ENCODE peak calls at places on chromosomes 1 and 21, in six cellular contexts. M is IMR-90, K is neuronal stem cell, U is H1, O is mesenchymal stem cell, D is mesendoderm. Z is an unnamed sample.

GRCh38 chr1:11337536-11338350 is 64.7 kb downstream of the UBIAD1 start:
- DNase-seq in D (peak; percentile 61), U (peak; percentile 89), K (peak; percentile 58), O (no peak), M (no peak), Z (peak; percentile 80)

GRCh38 chr1:95321516-95321915 is 87.5 kb downstream of the RWDD3 start:
- DNase-seq in K (no peak), U (no peak), M (no peak), O (no peak), D (no peak), Z (no peak)

GRCh38 chr1:115463347-115463746 is 125.3 kb upstream of the NGF start:
- DNase-seq in K (no peak), M (no peak), D (peak; percentile 21), O (no peak), U (peak; percentile 20), Z (peak; percentile 21)

GRCh38 chr1:55813619-55814018 is 598.5 kb upstream of the USP24 start:
- DNase-seq in U (no peak), K (no peak), M (peak; percentile 82), O (peak; percentile 79), D (no peak), Z (no peak)

GRCh38 chr1:226349801-226350503 is 41.0 kb upstream of the LIN9 start:
- DNase-seq in D (no peak), M (no peak), K (no peak), U (no peak), O (no peak), Z (no peak)

GRCh38 chr1:59985901-59986735 is 59.5 kb upstream of the CYP2J2 start:
- DNase-seq in D (peak; percentile 40), O (no peak), K (no peak), M (no peak), U (no peak), Z (no peak)

GRCh38 chr1:3075666-3076387 is 6.8 kb downstream of the PRDM16 start:
- DNase-seq in U (no peak), D (no peak), O (no peak), M (no peak), K (no peak), Z (no peak)

GRCh38 chr1:191671236-191671635 is 487.0 kb upstream of the RGS18 start:
- DNase-seq in D (no peak), M (peak; percentile 62), O (peak; percentile 29), U (no peak), K (no peak), Z (no peak)

GRCh38 chr1:109718495-109718894 is 6.4 kb downstream of the GSTM5 start:
- DNase-seq in D (peak; percentile 69), M (peak; percentile 27), O (peak; percentile 6), U (no peak), K (no peak), Z (no peak)

GRCh38 chr1:46705408-46705807 is 13.5 kb downstream of the EFCAB14 start:
- DNase-seq in K (no peak), U (no peak), M (peak; percentile 27), O (no peak), D (no peak), Z (no peak)

GRCh38 chr1:3501856-3502665 is 47.6 kb downstream of the ARHGEF16 start:
- DNase-seq in D (peak; percentile 85), O (peak; percentile 42), K (peak; percentile 79), M (peak; percentile 38), U (peak; percentile 92), Z (peak; percentile 90)

GRCh38 chr1:201137579-201138310 is 10.8 kb upstream of the ASCL5 start:
- DNase-seq in K (no peak), U (no peak), D (no peak), O (peak; percentile 90), M (peak; percentile 97), Z (no peak)

GRCh38 chr1:215489771-215490566 is 77.1 kb upstream of the KCTD3 start:
- DNase-seq in U (no peak), K (no peak), D (no peak), M (peak; percentile 2), O (no peak), Z (no peak)

GRCh38 chr1:220511785-220512184 is 16.2 kb upstream of the MARK1 start:
- DNase-seq in K (peak; percentile 29), U (no peak), D (peak; percentile 90), O (no peak), M (no peak), Z (peak; percentile 76)

GRCh38 chr1:116288201-116288598 is 84.8 kb upstream of the ATP1A1 start:
- DNase-seq in D (no peak), U (no peak), M (no peak), K (no peak), O (no peak), Z (no peak)

GRCh38 chr1:204580862-204581261 is 64.7 kb downstream of the MDM4 start:
- DNase-seq in D (no peak), K (no peak), M (no peak), U (no peak), O (no peak), Z (no peak)

GRCh38 chr1:218025454-218025853 is 259.6 kb upstream of the RRP15 start:
- DNase-seq in U (no peak), K (no peak), O (peak; percentile 79), D (no peak), M (peak; percentile 76), Z (no peak)

GRCh38 chr1:223747838-223748335 is 35.5 kb downstream of the CAPN2 start:
- DNase-seq in O (no peak), U (no peak), K (no peak), D (no peak), M (peak; percentile 50), Z (no peak)

GRCh38 chr21:29238967-29239289 is 59.8 kb upstream of the BACH1 start:
- DNase-seq in O (peak; percentile 42), K (no peak), U (no peak), M (peak; percentile 76), D (no peak), Z (no peak)

GRCh38 chr1:161506336-161507223 is 1.3 kb downstream of the FCGR2A start:
- DNase-seq in K (no peak), M (peak; percentile 54), D (no peak), O (peak; percentile 57), U (no peak), Z (no peak)

GRCh38 chr1:111603979-111604378 is 15.6 kb upstream of the RAP1A start:
- DNase-seq in M (no peak), O (no peak), K (no peak), U (no peak), D (no peak), Z (no peak)

GRCh38 chr1:45730075-45730779 is 20.2 kb downstream of the IPP start:
- DNase-seq in O (no peak), D (peak; percentile 22), U (no peak), K (no peak), M (no peak), Z (no peak)

GRCh38 chr1:178262101-178262500 is 168.2 kb downstream of the RASAL2 start:
- DNase-seq in K (peak; percentile 61), U (no peak), D (peak; percentile 87), M (peak; percentile 92), O (peak; percentile 93), Z (no peak)

GRCh38 chr1:91402023-91402422 is 2.6 kb downstream of the HFM1 start:
- DNase-seq in M (peak; percentile 20), O (peak; percentile 24), U (no peak), D (no peak), K (no peak), Z (no peak)

GRCh38 chr1:83985048-83985447 is 13.9 kb downstream of the TTLL7 start:
- DNase-seq in D (no peak), M (no peak), U (no peak), K (no peak), O (no peak), Z (no peak)

GRCh38 chr1:157505481-157506272 is 46.6 kb downstream of the FCRL5 start:
- DNase-seq in M (peak; percentile 55), U (peak; percentile 64), K (peak; percentile 45), O (peak; percentile 67), D (peak; percentile 84), Z (peak; percentile 85)

GRCh38 chr1:8155528-8156186 is 129.5 kb upstream of the ERRFI1 start:
- DNase-seq in O (peak; percentile 60), K (peak; percentile 38), M (peak; percentile 31), D (peak; percentile 90), U (no peak), Z (peak; percentile 52)

GRCh38 chr1:213759359-213760181 is 228.2 kb upstream of the PROX1 start:
- DNase-seq in M (no peak), K (no peak), D (no peak), O (no peak), U (no peak), Z (no peak)
- H2BK15ac ChIP-seq in M (no peak overlapping the region), K (no peak overlapping the region), D (no peak overlapping the region), O (no peak overlapping the region), U (no peak overlapping the region), Z (no peak overlapping the region)

DNA sequence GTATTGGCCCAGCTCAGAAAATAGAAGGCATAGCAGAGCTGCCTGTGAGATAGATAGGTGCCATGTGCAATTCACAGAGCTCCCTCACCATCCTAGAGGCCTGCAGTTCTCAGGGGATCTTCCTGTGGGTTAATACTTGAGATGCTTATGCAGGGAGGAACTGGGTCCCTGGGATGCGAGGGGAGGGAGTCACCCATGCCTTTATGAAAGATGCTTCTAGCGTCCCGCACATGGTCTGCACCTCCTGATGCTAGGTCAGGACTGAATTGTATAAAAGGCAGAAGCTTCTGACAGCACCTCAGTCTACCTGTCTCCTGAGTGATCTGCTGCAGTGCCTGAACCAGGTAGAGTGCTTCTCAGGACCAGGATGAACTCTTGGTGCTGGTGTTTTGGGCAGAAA is at the start of gene LCE5A:
- DNase-seq in U (no peak), K (no peak), M (no peak), O (no peak), D (no peak), Z (no peak)
- H3K23ac ChIP-seq in U (no peak within 1 kb of the TSS), K (no peak within 1 kb of the TSS), M (no peak within 1 kb of the TSS), O (no peak within 1 kb of the TSS), D (no peak within 1 kb of the TSS), Z (no peak within 1 kb of the TSS)

DNA sequence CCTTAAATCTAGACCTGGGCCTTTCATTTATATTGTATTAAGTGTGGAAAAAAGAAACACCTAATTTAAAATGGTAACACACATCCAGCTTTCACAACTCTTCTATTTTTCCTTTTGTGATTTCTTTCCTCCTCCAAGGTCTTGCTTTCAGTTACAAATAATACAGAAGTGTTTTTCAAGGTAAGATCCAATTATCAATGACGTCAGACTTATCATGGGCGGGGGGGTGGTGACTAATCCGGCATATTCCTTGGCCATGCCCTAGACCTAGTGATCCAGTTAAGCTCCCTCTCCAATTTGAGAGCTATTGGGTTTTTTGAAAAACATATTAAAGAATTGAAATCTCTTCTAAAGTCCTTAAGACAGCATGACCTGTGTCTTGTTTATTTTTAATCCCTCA is 669.9 kb upstream of the NR5A2 start:
- DNase-seq in K (no peak), U (no peak), D (no peak), M (no peak), O (no peak), Z (no peak)
- H4K8ac ChIP-seq in K (no peak overlapping the region), U (no peak overlapping the region), D (no peak overlapping the region), M (no peak overlapping the region), O (no peak overlapping the region), Z (no peak overlapping the region)

DNA sequence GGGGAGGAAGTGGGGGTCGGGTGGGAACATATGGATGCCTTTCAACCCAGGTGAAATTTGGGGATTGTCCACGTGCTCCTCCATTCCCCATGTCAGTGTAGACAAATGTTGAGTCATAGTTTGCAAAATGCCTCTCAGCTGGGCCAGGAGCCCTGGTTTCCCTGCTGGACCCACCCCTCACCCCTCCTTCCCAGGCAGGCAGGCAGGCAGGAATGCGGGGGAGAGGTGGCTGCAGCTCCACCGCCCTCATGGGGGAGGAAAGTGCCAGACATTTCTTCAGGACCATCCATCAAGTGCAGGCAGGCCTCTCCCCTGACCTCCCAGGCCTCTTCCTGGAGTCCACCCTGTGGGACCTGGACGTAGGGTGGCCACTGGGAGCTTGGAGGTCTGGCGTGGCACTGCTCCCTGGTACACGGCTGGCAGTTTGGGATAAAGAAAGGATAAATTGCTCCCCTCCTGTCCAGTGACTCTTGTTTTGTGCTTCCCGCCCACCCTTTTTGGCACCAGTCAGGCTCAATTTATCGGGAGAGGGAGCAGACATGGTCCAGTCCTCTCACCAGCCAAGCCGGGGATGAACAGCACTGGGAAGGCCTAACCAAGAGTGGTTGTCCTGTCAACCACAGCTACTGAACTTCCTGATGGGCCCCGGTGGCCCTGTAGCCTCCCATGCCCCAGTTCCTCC is 18.8 kb downstream of the NPR1 start:
- DNase-seq in O (no peak), D (peak; percentile 95), K (no peak), U (peak; percentile 61), M (no peak), Z (peak; percentile 75)
- H2BK15ac ChIP-seq in O (peak overlapping the region; percentile 60), D (no peak overlapping the region), K (no peak overlapping the region), U (peak overlapping the region; percentile 94), M (no peak overlapping the region), Z (no peak overlapping the region)